ENCODE peak calls at places on chromosomes 2 and 18, in eight cellular contexts. D, Q, A, C, S, N, P and G are unnamed samples.

GRCh38 chr2:74836675-74837401 is 2.9 kb downstream of the HK2 start:
- DNase-seq in P (no peak), S (no peak), C (no peak), A (no peak), N (no peak), D (no peak), Q (no peak), G (no peak)

GRCh38 chr18:66640431-66640830 is 36.5 kb upstream of the CDH19 start:
- DNase-seq in C (no peak), P (peak), D (no peak), Q (no peak), S (no peak), N (no peak), A (no peak), G (no peak)

GRCh38 chr2:189661957-189662321 is 680 bp downstream of the ASNSD1 start:
- DNase-seq in Q (no peak), S (no peak), C (no peak), D (no peak), N (peak), A (no peak), P (no peak), G (no peak)

GRCh38 chr2:173612354-173612753 is 257.7 kb downstream of the CDCA7 start:
- DNase-seq in N (no peak), C (no peak), P (no peak), S (no peak), A (no peak), Q (no peak), D (no peak), G (no peak)

GRCh38 chr2:240250985-240251847 is 110.8 kb upstream of the OTOS start:
- DNase-seq in N (peak), C (peak), P (peak), D (peak), A (peak), Q (peak), S (no peak), G (peak)

GRCh38 chr2:112996635-112997034 is 8.6 kb upstream of the IL36A start:
- DNase-seq in N (no peak), C (no peak), A (no peak), Q (no peak), D (no peak), P (no peak), S (no peak), G (no peak)

GRCh38 chr2:20645301-20645701 is 5.6 kb downstream of the HS1BP3 start:
- DNase-seq in S (no peak), P (peak), D (no peak), A (no peak), N (no peak), C (no peak), Q (no peak), G (no peak)

GRCh38 chr2:65369574-65369973 is 62.8 kb downstream of the SPRED2 start:
- DNase-seq in N (no peak), D (no peak), A (no peak), P (no peak), S (no peak), C (no peak), Q (no peak), G (no peak)

GRCh38 chr18:21826196-21826595 is 85.6 kb downstream of the MIB1 start:
- DNase-seq in Q (no peak), P (no peak), D (no peak), A (peak), S (no peak), N (no peak), C (peak), G (no peak)

GRCh38 chr2:177740718-177741117 is 331.9 kb downstream of the PDE11A start:
- DNase-seq in N (no peak), D (no peak), C (no peak), A (no peak), S (no peak), Q (no peak), P (no peak), G (no peak)

GRCh38 chr2:109378682-109379081 is 235.1 kb downstream of the SEPTIN10 start:
- DNase-seq in D (no peak), Q (no peak), N (no peak), C (no peak), S (no peak), A (no peak), P (peak), G (no peak)

GRCh38 chr18:55856191-55856590 is 268.2 kb upstream of the TCF4 start:
- DNase-seq in P (no peak), N (no peak), Q (no peak), S (no peak), D (no peak), C (peak), A (peak), G (no peak)

GRCh38 chr18:80159713-80160636 is 50.9 kb downstream of the ADNP2 start:
- DNase-seq in Q (no peak), A (no peak), C (no peak), S (no peak), P (peak), D (no peak), N (peak), G (peak)

GRCh38 chr2:71927757-71928715 is 219.6 kb downstream of the CYP26B1 start:
- DNase-seq in D (no peak), N (no peak), S (no peak), Q (no peak), P (peak), A (no peak), C (no peak), G (no peak)

GRCh38 chr2:46381871-46382270 is 84.7 kb downstream of the EPAS1 start:
- DNase-seq in P (no peak), N (no peak), C (no peak), Q (no peak), D (no peak), S (no peak), A (no peak), G (no peak)